ENCODE peak calls at places on chromosomes 5 and 9, in four cellular contexts. One of them, this sample, is unnamed.

GRCh38 chr5:119302916-119303897 is 52.6 kb upstream of the TNFAIP8 start:
- DNase-seq in K562: no peak
- DNase-seq in A549: peak
- DNase-seq in HepG2: peak
- DNase-seq in this sample: no peak

GRCh38 chr9:93218161-93218560 is 34.2 kb downstream of the WNK2 start:
- DNase-seq in A549: no peak
- DNase-seq in HepG2: no peak
- DNase-seq in K562: no peak
- DNase-seq in this sample: no peak

GRCh38 chr9:251398-251797 is 36.7 kb downstream of the DOCK8 start:
- DNase-seq in A549: no peak
- DNase-seq in K562: peak
- DNase-seq in HepG2: no peak
- DNase-seq in this sample: no peak

GRCh38 chr9:93646640-93647178 is 70.3 kb downstream of the PHF2 start:
- DNase-seq in K562: no peak
- DNase-seq in HepG2: no peak
- DNase-seq in A549: no peak
- DNase-seq in this sample: no peak

GRCh38 chr9:113524460-113524859 is 60.9 kb downstream of the RGS3 start:
- DNase-seq in HepG2: no peak
- DNase-seq in K562: no peak
- DNase-seq in A549: no peak
- DNase-seq in this sample: no peak

GRCh38 chr9:124453586-124454191 is 3.4 kb downstream of the ADGRD2 start:
- DNase-seq in HepG2: no peak
- DNase-seq in K562: no peak
- DNase-seq in A549: peak
- DNase-seq in this sample: peak

GRCh38 chr9:35907732-35908483 is 1.4 kb upstream of the SPAAR start:
- DNase-seq in A549: peak
- DNase-seq in K562: no peak
- DNase-seq in HepG2: peak
- DNase-seq in this sample: peak

GRCh38 chr5:127333463-127333862 is 42.9 kb downstream of the MEGF10 start:
- DNase-seq in HepG2: no peak
- DNase-seq in A549: no peak
- DNase-seq in K562: no peak
- DNase-seq in this sample: no peak

GRCh38 chr5:179668404-179668803 is 12.4 kb downstream of the CBY3 start:
- DNase-seq in HepG2: peak
- DNase-seq in A549: peak
- DNase-seq in K562: peak
- DNase-seq in this sample: peak

GRCh38 chr5:150710165-150710564 is 9.3 kb upstream of the RBM22 start:
- DNase-seq in HepG2: no peak
- DNase-seq in K562: peak
- DNase-seq in A549: peak
- DNase-seq in this sample: no peak

GRCh38 chr9:27278374-27278773 is 18.6 kb downstream of the EQTN start:
- DNase-seq in HepG2: no peak
- DNase-seq in K562: no peak
- DNase-seq in A549: no peak
- DNase-seq in this sample: no peak

GRCh38 chr5:126188804-126189203 is 234.4 kb upstream of the GRAMD2B start:
- DNase-seq in K562: no peak
- DNase-seq in HepG2: no peak
- DNase-seq in A549: no peak
- DNase-seq in this sample: no peak

GRCh38 chr9:131824175-131824594 is 84.3 kb upstream of the RAPGEF1 start:
- DNase-seq in K562: no peak
- DNase-seq in HepG2: no peak
- DNase-seq in A549: no peak
- DNase-seq in this sample: no peak

GRCh38 chr9:121455527-121456239 is 44.0 kb downstream of the GGTA1 start:
- DNase-seq in A549: no peak
- DNase-seq in HepG2: no peak
- DNase-seq in K562: peak
- DNase-seq in this sample: no peak

GRCh38 chr9:73371801-73372200 is 220.1 kb downstream of the ANXA1 start:
- DNase-seq in K562: no peak
- DNase-seq in HepG2: no peak
- DNase-seq in A549: no peak
- DNase-seq in this sample: no peak

GRCh38 chr9:98091735-98092632 is 27.0 kb downstream of the TRIM14 start:
- DNase-seq in HepG2: no peak
- DNase-seq in A549: no peak
- DNase-seq in K562: no peak
- DNase-seq in this sample: no peak

GRCh38 chr9:108363321-108363720 is 492.5 kb downstream of the ACTL7B start:
- DNase-seq in K562: no peak
- DNase-seq in A549: no peak
- DNase-seq in HepG2: no peak
- DNase-seq in this sample: no peak

GRCh38 chr5:112886975-112887374 is 25.9 kb downstream of the SRP19 start:
- DNase-seq in A549: no peak
- DNase-seq in HepG2: no peak
- DNase-seq in K562: no peak
- DNase-seq in this sample: no peak

GRCh38 chr9:88302579-88303324 is 85.5 kb upstream of the SPIN1 start:
- DNase-seq in HepG2: no peak
- DNase-seq in K562: no peak
- DNase-seq in A549: no peak
- DNase-seq in this sample: no peak

GRCh38 chr5:79936644-79937216 is 54.3 kb downstream of the MTX3 start:
- DNase-seq in A549: no peak
- DNase-seq in K562: no peak
- DNase-seq in HepG2: no peak
- DNase-seq in this sample: no peak

GRCh38 chr9:77018058-77019009 is 1.1 kb upstream of the FOXB2 start:
- DNase-seq in A549: no peak
- DNase-seq in HepG2: no peak
- DNase-seq in K562: no peak
- DNase-seq in this sample: no peak

GRCh38 chr5:179679014-179679674 is 1.7 kb downstream of the CBY3 start:
- DNase-seq in K562: no peak
- DNase-seq in HepG2: no peak
- DNase-seq in A549: no peak
- DNase-seq in this sample: peak

GRCh38 chr5:158769079-158769478 is 330.6 kb downstream of the EBF1 start:
- DNase-seq in HepG2: no peak
- DNase-seq in K562: no peak
- DNase-seq in A549: no peak
- DNase-seq in this sample: no peak

GRCh38 chr9:123487944-123488343 is 131.9 kb downstream of the CRB2 start:
- DNase-seq in HepG2: no peak
- DNase-seq in K562: no peak
- DNase-seq in A549: no peak
- DNase-seq in this sample: no peak

GRCh38 chr9:113436753-113437515 is 26.4 kb downstream of the C9orf43 start:
- DNase-seq in K562: no peak
- DNase-seq in HepG2: no peak
- DNase-seq in A549: no peak
- DNase-seq in this sample: no peak

GRCh38 chr9:7656648-7657047 is 142.9 kb downstream of the DMAC1 start:
- DNase-seq in A549: no peak
- DNase-seq in HepG2: peak
- DNase-seq in K562: no peak
- DNase-seq in this sample: no peak

GRCh38 chr5:1291611-1292080 is 3.2 kb downstream of the TERT start:
- DNase-seq in K562: no peak
- DNase-seq in HepG2: no peak
- DNase-seq in A549: no peak
- DNase-seq in this sample: peak

GRCh38 chr5:126438267-126438666 is 15.1 kb downstream of the GRAMD2B start:
- DNase-seq in HepG2: no peak
- DNase-seq in K562: no peak
- DNase-seq in A549: no peak
- DNase-seq in this sample: no peak

GRCh38 chr9:123586140-123586735 is 230.2 kb downstream of the CRB2 start:
- DNase-seq in A549: no peak
- DNase-seq in K562: no peak
- DNase-seq in HepG2: no peak
- DNase-seq in this sample: no peak

GRCh38 chr5:154210163-154210562 is 19.6 kb downstream of the GALNT10 start:
- DNase-seq in A549: no peak
- DNase-seq in K562: no peak
- DNase-seq in HepG2: no peak
- DNase-seq in this sample: no peak

GRCh38 chr9:132946624-132947295 is 2.3 kb upstream of the TSC1 start:
- DNase-seq in K562: no peak
- DNase-seq in HepG2: peak
- DNase-seq in A549: no peak
- DNase-seq in this sample: peak

GRCh38 chr5:29984153-29984534 is 1209.3 kb upstream of the CDH6 start:
- DNase-seq in K562: peak
- DNase-seq in HepG2: no peak
- DNase-seq in A549: no peak
- DNase-seq in this sample: no peak

GRCh38 chr5:149379177-149379761 is at the start of gene IL17B:
- DNase-seq in A549: no peak
- DNase-seq in HepG2: no peak
- DNase-seq in K562: no peak
- DNase-seq in this sample: no peak

DNA sequence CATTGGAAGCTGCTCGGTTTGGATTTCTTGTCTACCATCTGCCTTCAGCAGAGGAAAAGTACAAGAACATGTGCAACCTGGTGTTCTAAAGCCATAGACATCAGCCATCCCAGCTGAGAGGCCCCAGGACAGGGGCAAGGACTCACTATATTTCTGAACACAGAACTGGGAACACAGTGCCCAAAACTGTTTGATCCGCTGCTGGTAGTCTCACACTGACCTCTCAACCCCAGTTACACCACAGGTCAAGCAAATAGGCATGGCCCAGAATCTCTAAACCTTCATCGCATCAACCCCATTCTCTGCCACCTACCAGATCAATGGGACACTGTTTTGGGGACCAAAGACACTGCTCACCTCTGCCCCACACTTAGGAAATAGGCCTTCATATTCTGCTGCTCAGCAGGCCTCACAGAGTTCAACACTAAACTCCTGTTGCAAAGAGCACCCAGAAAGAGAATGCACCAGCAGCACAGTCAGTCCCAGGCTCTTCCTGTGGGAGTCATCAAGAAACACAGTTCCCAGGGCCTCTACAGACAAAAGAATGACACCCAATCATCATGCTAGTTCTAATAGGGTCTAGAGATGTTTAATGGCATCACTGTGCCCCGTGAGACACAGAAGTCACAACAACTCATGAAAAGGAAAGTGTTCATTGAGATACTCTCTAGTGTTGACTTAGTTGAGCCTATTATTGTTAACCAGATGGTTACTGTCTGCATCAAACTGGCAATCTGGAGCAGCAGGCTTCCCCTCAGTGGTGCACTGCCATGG is 1.8 kb downstream of the KLHL3 start:
- DNase-seq in HepG2: no peak
- DNase-seq in A549: no peak
- DNase-seq in K562: no peak
- DNase-seq in this sample: no peak
- TF ChIP-seq RNF2 in HepG2: no peak
- TF ChIP-seq RNF2 in A549: no peak
- TF ChIP-seq RNF2 in K562: no peak
- TF ChIP-seq RNF2 in this sample: no peak

GRCh38 chr5:72410896-72411295 is 90.7 kb downstream of the PTCD2 start:
- DNase-seq in K562: no peak
- DNase-seq in HepG2: no peak
- DNase-seq in A549: no peak
- DNase-seq in this sample: no peak
- TF ChIP-seq RNF2 in K562: no peak
- TF ChIP-seq RNF2 in HepG2: no peak
- TF ChIP-seq RNF2 in A549: no peak
- TF ChIP-seq RNF2 in this sample: no peak

GRCh38 chr5:86968311-86968753 is 299.4 kb upstream of the RASA1 start:
- DNase-seq in HepG2: peak
- DNase-seq in A549: peak
- DNase-seq in K562: peak
- DNase-seq in this sample: no peak
- TF ChIP-seq RNF2 in HepG2: no peak
- TF ChIP-seq RNF2 in A549: no peak
- TF ChIP-seq RNF2 in K562: no peak
- TF ChIP-seq RNF2 in this sample: no peak

GRCh38 chr5:55096860-55097259 is 5.6 kb upstream of the GZMA start:
- DNase-seq in K562: no peak
- DNase-seq in HepG2: no peak
- DNase-seq in A549: no peak
- DNase-seq in this sample: no peak
- TF ChIP-seq RNF2 in K562: no peak
- TF ChIP-seq RNF2 in HepG2: no peak
- TF ChIP-seq RNF2 in A549: no peak
- TF ChIP-seq RNF2 in this sample: no peak

DNA sequence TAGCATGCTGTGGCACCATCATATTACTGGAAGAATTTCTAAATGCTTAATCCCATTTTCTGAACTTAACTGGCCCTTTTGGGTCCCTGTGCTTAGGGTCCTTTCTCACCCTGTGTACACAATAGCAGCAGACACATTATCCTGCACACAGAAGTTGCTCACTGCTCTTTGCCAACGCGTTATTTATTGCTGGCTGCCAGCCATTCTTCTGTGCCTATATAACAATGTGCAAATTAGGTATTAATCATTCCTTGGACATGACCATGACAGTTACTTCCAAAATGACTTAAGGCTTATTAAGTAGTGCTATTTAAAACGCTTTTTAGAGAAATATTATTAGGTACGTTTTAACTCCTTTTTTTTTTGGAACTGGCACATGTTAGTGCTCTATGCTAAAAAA is 134.7 kb downstream of the FBN2 start:
- DNase-seq in A549: no peak
- DNase-seq in HepG2: no peak
- DNase-seq in K562: no peak
- DNase-seq in this sample: no peak
- TF ChIP-seq RNF2 in A549: no peak
- TF ChIP-seq RNF2 in HepG2: no peak
- TF ChIP-seq RNF2 in K562: no peak
- TF ChIP-seq RNF2 in this sample: no peak